ENCODE peak calls at places on chromosomes 3 and 15, in ten cellular contexts. U is neural progenitor cell, I is nephron progenitor cell, C is cardiac fibroblast, Z is neural crest cell, B is esophagus squamous epithelium, N is fibroblast of lung, D is mucosa of descending colon, M is A549, X is suprapubic skin. W is an unnamed sample.

GRCh38 chr3:191387441-191388077 is 57.2 kb upstream of the UTS2B start:
- DNase-seq in U (no peak), I (no peak), C (no peak), Z (no peak), B (no peak), N (peak), D (no peak), M (no peak), X (no peak), W (no peak)

GRCh38 chr15:77901251-77901881 is 176.1 kb downstream of the TBC1D2B start:
- DNase-seq in U (no peak), I (no peak), C (no peak), Z (no peak), B (no peak), N (no peak), D (peak), M (no peak), X (no peak), W (no peak)

GRCh38 chr15:41546846-41547786 is 3.1 kb upstream of the RPAP1 start:
- DNase-seq in U (no peak), I (no peak), C (no peak), Z (no peak), B (no peak), N (peak), D (no peak), M (no peak), X (no peak), W (no peak)

GRCh38 chr15:62390793-62391543 is 225.9 kb upstream of the C2CD4B start:
- DNase-seq in U (peak), I (peak), C (peak), Z (peak), B (no peak), N (peak), D (peak), M (peak), X (peak), W (peak)

GRCh38 chr15:51375966-51376640 is 34.6 kb downstream of the GLDN start:
- DNase-seq in U (no peak), I (no peak), C (no peak), Z (no peak), B (no peak), N (peak), D (no peak), M (no peak), X (no peak), W (no peak)

GRCh38 chr3:48662753-48663488 is at the start of gene CELSR3:
- DNase-seq in U (peak), I (peak), C (peak), Z (peak), B (no peak), N (peak), D (peak), M (peak), X (no peak), W (peak)

GRCh38 chr3:30112904-30113484 is 493.4 kb upstream of the TGFBR2 start:
- DNase-seq in U (peak), I (no peak), C (peak), Z (no peak), B (no peak), N (peak), D (no peak), M (peak), X (no peak), W (no peak)

GRCh38 chr3:141366285-141367037 is 1.8 kb upstream of the ZBTB38 start:
- DNase-seq in U (no peak), I (no peak), C (peak), Z (no peak), B (no peak), N (peak), D (peak), M (peak), X (no peak), W (no peak)

GRCh38 chr3:106251160-106251892 is 382.5 kb upstream of the CBLB start:
- DNase-seq in U (no peak), I (no peak), C (no peak), Z (no peak), B (no peak), N (no peak), D (no peak), M (no peak), X (no peak), W (no peak)

GRCh38 chr3:58414538-58415197 is 19.0 kb downstream of the PDHB start:
- DNase-seq in U (peak), I (peak), C (peak), Z (peak), B (no peak), N (peak), D (no peak), M (peak), X (no peak), W (peak)

GRCh38 chr15:72230197-72231065 is 559 bp downstream of the PKM start:
- DNase-seq in U (peak), I (peak), C (peak), Z (peak), B (peak), N (peak), D (peak), M (peak), X (peak), W (peak)

GRCh38 chr15:26894181-26894580 is 27.3 kb downstream of the GABRA5 start:
- DNase-seq in U (no peak), I (no peak), C (no peak), Z (no peak), B (no peak), N (no peak), D (no peak), M (no peak), X (no peak), W (no peak)
- TF ChIP-seq CTCF in U (no peak), I (no peak), C (no peak), Z (no peak), B (no peak), N (no peak), D (no peak), M (no peak), X (no peak), W (no peak)

GRCh38 chr15:75928680-75929608 is 25.3 kb downstream of the FBXO22 start:
- DNase-seq in U (peak), I (peak), C (peak), Z (peak), B (no peak), N (peak), D (no peak), M (peak), X (no peak), W (no peak)
- TF ChIP-seq CTCF in U (peak), I (peak), C (peak), Z (peak), B (peak), N (peak), D (no peak), M (peak), X (no peak), W (peak)

GRCh38 chr3:45686850-45687249 is 2.3 kb upstream of the SACM1L start:
- DNase-seq in U (no peak), I (no peak), C (no peak), Z (no peak), B (no peak), N (no peak), D (no peak), M (no peak), X (no peak), W (no peak)

GRCh38 chr3:45689787-45690145 is 570 bp downstream of the SACM1L start:
- DNase-seq in U (no peak), I (no peak), C (no peak), Z (no peak), B (no peak), N (peak), D (no peak), M (no peak), X (no peak), W (no peak)

GRCh38 chr3:45687828-45688193 is 1.4 kb upstream of the SACM1L start:
- DNase-seq in U (no peak), I (no peak), C (no peak), Z (no peak), B (no peak), N (no peak), D (no peak), M (no peak), X (no peak), W (no peak)

GRCh38 chr3:45688882-45689786 is at the start of gene SACM1L:
- DNase-seq in U (peak), I (peak), C (peak), Z (peak), B (peak), N (peak), D (peak), M (peak), X (peak), W (peak)

DNA sequence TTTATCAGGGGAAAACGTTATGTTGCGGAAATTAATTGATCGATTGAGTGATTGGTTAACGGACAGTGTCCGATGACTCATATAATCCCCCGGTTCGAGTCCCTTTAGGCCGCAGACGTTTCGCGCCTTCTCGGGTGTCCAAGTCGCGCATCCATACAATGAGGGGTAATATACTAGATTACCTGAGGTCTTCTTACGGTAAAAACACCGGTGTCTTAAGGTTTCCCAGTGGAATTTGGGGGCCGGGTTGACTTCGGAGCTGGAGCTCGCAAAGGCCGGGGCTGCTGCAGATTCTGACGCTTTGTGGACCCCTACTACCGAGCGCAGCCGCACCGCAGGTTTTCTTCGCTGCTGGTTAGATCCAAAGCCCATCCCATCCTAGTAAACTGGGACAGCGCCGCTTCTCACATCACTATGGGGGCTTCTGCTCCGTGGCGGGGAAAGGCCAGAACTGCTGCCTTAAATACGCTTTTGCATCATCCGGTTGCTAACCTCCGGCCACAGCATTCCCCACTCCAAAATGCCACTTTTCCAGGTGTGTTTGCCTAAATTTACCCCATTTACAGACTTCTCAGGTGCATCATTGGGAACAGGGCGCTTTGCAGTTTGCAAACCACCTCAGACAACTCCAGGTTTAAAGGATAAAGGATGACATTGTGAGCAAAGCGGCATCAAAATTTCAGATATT is 858 bp upstream of the SACM1L start:
- DNase-seq in U (peak), I (peak), C (no peak), Z (peak), B (no peak), N (peak), D (peak), M (peak), X (no peak), W (peak)
- TF ChIP-seq CTCF in U (no peak), I (no peak), C (no peak), Z (no peak), B (no peak), N (no peak), D (no peak), M (no peak), X (no peak), W (no peak)

DNA sequence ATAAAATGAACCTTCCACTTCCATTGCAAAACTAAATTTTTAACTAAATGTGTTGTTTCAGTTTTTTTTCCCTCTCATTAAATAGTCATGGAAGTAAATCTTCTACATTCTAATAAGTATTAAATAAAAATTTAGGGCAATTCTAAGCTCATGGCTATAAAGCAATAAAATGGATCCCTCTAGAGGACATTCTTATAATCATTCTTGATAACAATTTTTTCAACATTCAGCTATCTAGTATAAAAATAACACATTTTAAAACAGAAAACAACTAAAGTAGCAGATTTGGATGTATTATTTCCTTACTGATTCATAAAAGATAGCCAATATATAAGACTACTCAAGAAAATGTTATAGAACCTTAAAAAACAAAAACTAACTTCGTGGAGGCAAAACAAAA is 393.1 kb downstream of the PLOD2 start:
- DNase-seq in U (no peak), I (no peak), C (peak), Z (no peak), B (no peak), N (peak), D (no peak), M (no peak), X (no peak), W (no peak)
- TF ChIP-seq CTCF in U (peak), I (peak), C (peak), Z (peak), B (no peak), N (peak), D (no peak), M (peak), X (peak), W (peak)

GRCh38 chr15:78914027-78914764 is 30.6 kb downstream of the CTSH start:
- DNase-seq in U (peak), I (no peak), C (no peak), Z (no peak), B (no peak), N (peak), D (no peak), M (peak), X (no peak), W (no peak)
- TF ChIP-seq CTCF in U (peak), I (no peak), C (peak), Z (peak), B (peak), N (peak), D (no peak), M (no peak), X (peak), W (peak)

GRCh38 chr15:95410757-95411156 is 919.7 kb upstream of the NR2F2 start:
- DNase-seq in U (no peak), I (no peak), C (peak), Z (no peak), B (no peak), N (no peak), D (no peak), M (no peak), X (no peak), W (no peak)
- TF ChIP-seq CTCF in U (no peak), I (no peak), C (no peak), Z (no peak), B (no peak), N (no peak), D (no peak), M (no peak), X (no peak), W (no peak)

GRCh38 chr3:119258915-119259314 is 18.2 kb upstream of the B4GALT4 start:
- DNase-seq in U (no peak), I (no peak), C (no peak), Z (no peak), B (no peak), N (no peak), D (no peak), M (no peak), X (no peak), W (no peak)

GRCh38 chr3:119257654-119258410 is 17.2 kb upstream of the B4GALT4 start:
- DNase-seq in U (no peak), I (no peak), C (peak), Z (no peak), B (no peak), N (peak), D (peak), M (no peak), X (no peak), W (no peak)

GRCh38 chr3:119257111-119257510 is 16.4 kb upstream of the B4GALT4 start:
- DNase-seq in U (no peak), I (no peak), C (no peak), Z (no peak), B (no peak), N (no peak), D (no peak), M (no peak), X (no peak), W (no peak)

GRCh38 chr3:119259821-119260220 is 19.1 kb upstream of the B4GALT4 start:
- DNase-seq in U (no peak), I (no peak), C (no peak), Z (no peak), B (no peak), N (no peak), D (no peak), M (no peak), X (no peak), W (no peak)

GRCh38 chr3:119255214-119255613 is 14.5 kb upstream of the B4GALT4 start:
- DNase-seq in U (no peak), I (no peak), C (no peak), Z (no peak), B (no peak), N (no peak), D (no peak), M (no peak), X (no peak), W (no peak)
- TF ChIP-seq CTCF in U (no peak), I (no peak), C (no peak), Z (no peak), B (no peak), N (no peak), D (no peak), M (no peak), X (no peak), W (no peak)

GRCh38 chr3:135759651-135760050 is 205.9 kb upstream of the PPP2R3A start:
- DNase-seq in U (no peak), I (no peak), C (no peak), Z (no peak), B (no peak), N (no peak), D (no peak), M (no peak), X (no peak), W (no peak)

GRCh38 chr3:135758961-135759360 is 206.6 kb upstream of the PPP2R3A start:
- DNase-seq in U (no peak), I (no peak), C (no peak), Z (no peak), B (no peak), N (no peak), D (no peak), M (no peak), X (no peak), W (no peak)

GRCh38 chr3:135766113-135766512 is 199.4 kb upstream of the PPP2R3A start:
- DNase-seq in U (no peak), I (no peak), C (no peak), Z (no peak), B (no peak), N (no peak), D (no peak), M (no peak), X (no peak), W (no peak)

GRCh38 chr3:135760581-135760980 is 204.9 kb upstream of the PPP2R3A start:
- DNase-seq in U (no peak), I (no peak), C (no peak), Z (no peak), B (no peak), N (no peak), D (no peak), M (no peak), X (no peak), W (no peak)

GRCh38 chr3:135762188-135762853 is 203.2 kb upstream of the PPP2R3A start:
- DNase-seq in U (peak), I (no peak), C (no peak), Z (no peak), B (no peak), N (no peak), D (no peak), M (no peak), X (no peak), W (no peak)
- TF ChIP-seq CTCF in U (peak), I (peak), C (no peak), Z (peak), B (no peak), N (no peak), D (no peak), M (no peak), X (no peak), W (peak)

GRCh38 chr3:139113766-139114165 is 69.1 kb upstream of the PRR23C start:
- DNase-seq in U (no peak), I (no peak), C (no peak), Z (no peak), B (no peak), N (no peak), D (no peak), M (no peak), X (no peak), W (no peak)

GRCh38 chr3:139111392-139112229 is 66.9 kb upstream of the PRR23C start:
- DNase-seq in U (peak), I (peak), C (peak), Z (peak), B (no peak), N (peak), D (peak), M (peak), X (no peak), W (peak)

GRCh38 chr3:139110072-139110830 is 65.6 kb upstream of the PRR23C start:
- DNase-seq in U (no peak), I (no peak), C (no peak), Z (no peak), B (no peak), N (no peak), D (peak), M (no peak), X (no peak), W (peak)

GRCh38 chr3:139112230-139112558 is 67.5 kb upstream of the PRR23C start:
- DNase-seq in U (no peak), I (no peak), C (no peak), Z (no peak), B (no peak), N (no peak), D (no peak), M (no peak), X (no peak), W (no peak)

GRCh38 chr3:139113231-139113749 is 68.6 kb upstream of the PRR23C start:
- DNase-seq in U (no peak), I (no peak), C (no peak), Z (no peak), B (no peak), N (no peak), D (no peak), M (no peak), X (no peak), W (no peak)
- TF ChIP-seq CTCF in U (no peak), I (no peak), C (no peak), Z (no peak), B (no peak), N (no peak), D (no peak), M (no peak), X (no peak), W (no peak)

W was measured in progenitor cell of endocrine pancreas.